ENCODE peak calls at places on chromosome X, in five cellular contexts. H is thoracic aorta, V is GM23338, O is PC-3, N is lower lobe of right lung. F is an unnamed sample.

GRCh38 chrX:38817004-38817703 is 15.9 kb downstream of the MID1IP1 start:
- DNase-seq in H (no peak), V (peak), O (peak), N (peak), F (no peak)

GRCh38 chrX:2819345-2820130 is 9.2 kb upstream of the GYG2 start:
- DNase-seq in H (no peak), V (no peak), O (peak), N (no peak), F (no peak)

GRCh38 chrX:50198348-50198747 is 2.5 kb downstream of the AKAP4 start:
- DNase-seq in H (no peak), V (no peak), O (no peak), N (no peak), F (no peak)

GRCh38 chrX:73127700-73128241 is 48.5 kb upstream of the PABPC1L2A start:
- DNase-seq in H (no peak), V (peak), O (peak), N (no peak), F (no peak)

GRCh38 chrX:146278381-146278780 is 460.8 kb downstream of the SLITRK2 start:
- DNase-seq in H (no peak), V (peak), O (no peak), N (no peak), F (no peak)

GRCh38 chrX:10077425-10078188 is 79.2 kb upstream of the CLCN4 start:
- DNase-seq in H (no peak), V (no peak), O (peak), N (no peak), F (no peak)

GRCh38 chrX:131405497-131405896 is 116.4 kb upstream of the IGSF1 start:
- DNase-seq in H (no peak), V (peak), O (peak), N (no peak), F (no peak)

GRCh38 chrX:153521034-153521433 is 3.6 kb downstream of the ATP2B3 start:
- DNase-seq in H (no peak), V (no peak), O (no peak), N (no peak), F (no peak)

GRCh38 chrX:84320606-84321005 is 132.6 kb upstream of the RPS6KA6 start:
- DNase-seq in H (no peak), V (no peak), O (no peak), N (no peak), F (no peak)

GRCh38 chrX:129786210-129786651 is 6.5 kb downstream of the SASH3 start:
- DNase-seq in H (no peak), V (no peak), O (no peak), N (no peak), F (no peak)

GRCh38 chrX:22577181-22577580 is 304.5 kb downstream of the CBLL2 start:
- DNase-seq in H (no peak), V (no peak), O (peak), N (no peak), F (peak)

GRCh38 chrX:24643116-24643515 is 4.0 kb downstream of the PCYT1B start:
- DNase-seq in H (no peak), V (no peak), O (peak), N (no peak), F (no peak)

GRCh38 chrX:40007746-40008705 is 89.7 kb downstream of the BCOR start:
- DNase-seq in H (no peak), V (peak), O (no peak), N (no peak), F (no peak)
- H3K4me3 ChIP-seq in H (peak), V (peak), O (no peak), N (peak), F (no peak)

DNA sequence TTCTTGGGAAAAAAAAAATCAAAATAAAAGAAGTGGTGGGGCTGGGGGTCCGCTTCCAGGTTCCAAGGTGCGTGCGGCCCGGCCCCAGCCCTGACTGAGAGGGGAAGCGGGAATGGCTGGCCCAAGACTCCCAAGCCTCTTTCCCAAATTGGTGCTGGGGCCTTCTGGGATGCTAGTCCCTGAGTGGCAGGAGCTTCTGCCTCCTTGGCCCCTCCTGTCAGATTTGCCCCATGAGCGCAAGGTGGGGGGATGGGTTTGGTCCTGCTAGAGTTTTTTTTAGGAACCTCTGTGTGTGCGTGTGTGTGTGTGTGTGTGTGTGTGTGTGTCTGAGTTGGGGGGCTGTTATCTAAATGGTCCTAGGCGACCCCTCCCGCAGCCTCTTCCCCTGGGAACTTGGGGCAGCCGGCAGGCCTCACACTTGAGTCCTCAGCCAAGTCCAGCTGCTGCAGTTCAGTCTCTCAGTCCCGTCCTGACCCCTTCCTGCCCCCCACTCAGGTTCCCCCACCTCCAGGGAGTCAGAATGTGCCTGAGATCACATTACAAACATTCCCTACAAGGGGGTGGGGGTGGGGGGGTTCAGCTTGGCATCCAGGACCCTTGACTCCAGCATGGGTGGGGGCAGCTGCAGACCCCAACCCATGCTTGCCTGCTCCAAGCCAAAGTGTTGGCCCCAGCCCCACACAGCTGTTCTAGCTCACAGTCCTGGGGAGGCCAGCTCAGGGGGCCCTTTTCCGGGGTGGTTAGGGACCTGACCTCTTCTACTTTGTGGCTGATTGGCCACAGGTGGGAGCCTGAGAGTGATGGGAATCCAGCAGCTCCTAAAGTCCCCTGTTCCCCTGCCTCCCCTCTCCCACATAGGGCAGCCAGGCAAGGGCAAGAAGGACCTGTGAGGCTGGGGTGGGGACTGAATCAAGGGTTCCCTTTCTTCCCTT is 4.0 kb downstream of the EFNB1 start:
- DNase-seq in H (no peak), V (peak), O (no peak), N (no peak), F (no peak)
- H3K4me3 ChIP-seq in H (peak), V (peak), O (peak), N (peak), F (peak)

GRCh38 chrX:7218321-7219152 is 70.6 kb upstream of the PUDP start:
- DNase-seq in H (no peak), V (peak), O (no peak), N (no peak), F (no peak)

GRCh38 chrX:7214251-7214650 is 66.3 kb upstream of the PUDP start:
- DNase-seq in H (no peak), V (no peak), O (peak), N (no peak), F (no peak)

GRCh38 chrX:7215842-7216241 is 67.9 kb upstream of the PUDP start:
- DNase-seq in H (no peak), V (no peak), O (no peak), N (no peak), F (no peak)

GRCh38 chrX:7219153-7219705 is 71.3 kb upstream of the PUDP start:
- DNase-seq in H (no peak), V (peak), O (no peak), N (no peak), F (no peak)

GRCh38 chrX:7216981-7217587 is 69.1 kb upstream of the PUDP start:
- DNase-seq in H (no peak), V (no peak), O (no peak), N (no peak), F (no peak)
- H3K4me3 ChIP-seq in H (no peak), V (no peak), O (no peak), N (no peak), F (no peak)

GRCh38 chrX:54920610-54921426 is at the start of gene TRO:
- DNase-seq in H (no peak), V (peak), O (no peak), N (no peak), F (no peak)
- H3K4me3 ChIP-seq in H (peak), V (peak), O (no peak), N (peak), F (peak)

DNA sequence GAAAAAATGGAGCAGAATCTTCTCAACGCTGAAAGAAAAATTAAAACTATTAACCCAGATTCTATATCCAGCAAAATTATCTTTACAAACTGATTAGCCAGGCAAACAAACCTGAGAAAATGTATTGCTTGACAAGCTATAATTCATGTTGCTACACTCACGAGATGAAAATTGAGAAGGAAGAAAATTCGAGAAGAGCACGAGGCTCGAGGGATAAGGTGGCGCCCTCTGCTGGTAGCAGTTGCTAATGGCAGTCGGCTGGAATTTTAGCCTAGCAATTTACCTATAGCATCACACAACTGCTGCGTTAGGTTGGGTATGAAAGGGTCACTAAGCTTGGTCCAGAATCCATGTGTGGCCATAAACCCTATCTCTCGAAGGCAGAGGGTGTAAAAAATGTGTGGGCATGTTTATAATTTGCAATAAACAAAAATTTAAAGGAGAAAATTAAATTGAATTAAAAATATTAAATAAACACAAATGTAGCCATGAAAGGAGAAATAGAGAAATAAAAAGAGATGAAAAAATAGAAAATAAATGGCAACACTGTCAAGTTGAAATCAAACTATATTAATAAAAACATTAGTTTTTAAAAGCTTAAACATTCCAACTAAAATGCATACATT is 126.6 kb downstream of the PPP4R3C start:
- DNase-seq in H (no peak), V (peak), O (peak), N (peak), F (no peak)
- H3K4me3 ChIP-seq in H (no peak), V (no peak), O (no peak), N (no peak), F (no peak)

GRCh38 chrX:56057325-56057724 is 174.8 kb upstream of the KLF8 start:
- DNase-seq in H (no peak), V (no peak), O (no peak), N (no peak), F (no peak)
- H3K4me3 ChIP-seq in H (no peak), V (no peak), O (no peak), N (no peak), F (no peak)

GRCh38 chrX:76127341-76127740 is 45.5 kb upstream of the PBDC1 start:
- DNase-seq in H (no peak), V (peak), O (no peak), N (no peak), F (no peak)
- H3K4me3 ChIP-seq in H (no peak), V (no peak), O (no peak), N (no peak), F (no peak)

DNA sequence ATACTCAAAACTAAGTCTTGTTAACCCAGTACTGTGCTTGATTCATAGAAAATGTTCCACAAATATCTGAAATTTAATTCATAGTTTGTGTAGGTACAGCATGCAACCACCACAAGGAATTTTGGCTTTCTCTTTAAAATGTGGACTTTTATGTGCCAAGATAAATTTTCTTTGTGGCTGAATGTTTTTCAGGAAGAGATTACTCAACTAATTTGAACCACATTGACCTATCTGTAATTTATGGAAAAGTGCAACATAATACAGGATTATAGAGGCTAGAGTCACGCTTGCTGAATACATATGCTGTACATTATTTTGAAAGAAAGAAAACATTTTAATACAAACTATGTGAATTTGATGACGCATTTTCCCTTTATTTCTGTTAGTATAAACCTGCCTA is 730.8 kb downstream of the IL1RAPL1 start:
- DNase-seq in H (no peak), V (no peak), O (no peak), N (no peak), F (no peak)
- H3K4me3 ChIP-seq in H (no peak), V (no peak), O (no peak), N (no peak), F (no peak)